ENCODE peak calls at places on chromosome 9, in five cellular contexts. P is breast epithelium, E is Peyer's patch, D is stomach, C is pancreas. I is an unnamed sample.
A peak's percentile ranks its signal among the peaks of the same experiment; 100 is the strongest.

GRCh38 chr9:81193362-81194339 is 495.7 kb downstream of the TLE1 start:
- DNase-seq in C (no peak), D (no peak), E (no peak), P (no peak), I (no peak)

GRCh38 chr9:135480071-135480941 is 724 bp downstream of the PPP1R26 start:
- DNase-seq in E (no peak), P (no peak), C (peak; percentile 25), D (peak; percentile 43), I (peak; percentile 24)

GRCh38 chr9:134139081-134139480 is 3.2 kb downstream of the WDR5 start:
- DNase-seq in E (no peak), C (no peak), D (no peak), P (no peak), I (no peak)

GRCh38 chr9:114869845-114870244 is 60.5 kb downstream of the TNFSF8 start:
- DNase-seq in P (no peak), E (peak; percentile 66), C (no peak), D (peak; percentile 49), I (no peak)

GRCh38 chr9:74696520-74696919 is 191.2 kb downstream of the TRPM6 start:
- DNase-seq in D (no peak), E (no peak), C (no peak), P (no peak), I (no peak)

GRCh38 chr9:124010665-124011321 is 775 bp upstream of the LHX2 start:
- DNase-seq in P (no peak), C (no peak), E (no peak), D (no peak), I (no peak)

GRCh38 chr9:134597041-134597913 is 44.3 kb upstream of the COL5A1 start:
- DNase-seq in C (no peak), P (no peak), D (no peak), E (peak; percentile 36), I (no peak)

GRCh38 chr9:35054185-35054835 is 18.1 kb downstream of the VCP start:
- DNase-seq in E (no peak), C (no peak), P (no peak), D (no peak), I (no peak)

GRCh38 chr9:68631811-68632210 is 73.2 kb upstream of the PIP5K1B start:
- DNase-seq in P (no peak), C (no peak), E (no peak), D (no peak), I (no peak)

GRCh38 chr9:81396528-81396927 is 292.8 kb downstream of the TLE1 start:
- DNase-seq in E (no peak), C (no peak), D (no peak), P (peak; percentile 38), I (no peak)

GRCh38 chr9:92046676-92047075 is 68.5 kb downstream of the SPTLC1 start:
- DNase-seq in C (no peak), P (no peak), D (no peak), E (no peak), I (no peak)

GRCh38 chr9:28073278-28073677 is 500.0 kb upstream of the C9orf72 start:
- DNase-seq in D (peak; percentile 54), C (peak; percentile 3), E (no peak), P (no peak), I (peak; percentile 38)

GRCh38 chr9:128108784-128109709 is 18.5 kb downstream of the PTGES2 start:
- DNase-seq in D (no peak), E (peak; percentile 62), P (no peak), C (no peak), I (no peak)

GRCh38 chr9:110916361-110916760 is 121.9 kb downstream of the LPAR1 start:
- DNase-seq in C (no peak), E (no peak), P (no peak), D (no peak), I (no peak)

GRCh38 chr9:115640887-115641286 is 512.7 kb upstream of the PAPPA start:
- DNase-seq in P (no peak), E (no peak), C (no peak), D (no peak), I (peak; percentile 94)

GRCh38 chr9:114035221-114035844 is 42.8 kb downstream of the AMBP start:
- DNase-seq in P (no peak), C (no peak), D (no peak), E (no peak), I (no peak)

GRCh38 chr9:89009049-89009840 is 18.0 kb downstream of the S1PR3 start:
- DNase-seq in P (peak; percentile 12), D (no peak), C (no peak), E (no peak), I (no peak)
- TF ChIP-seq CTCF in P (no peak), D (no peak), C (no peak), E (no peak), I (peak; percentile 19)

DNA sequence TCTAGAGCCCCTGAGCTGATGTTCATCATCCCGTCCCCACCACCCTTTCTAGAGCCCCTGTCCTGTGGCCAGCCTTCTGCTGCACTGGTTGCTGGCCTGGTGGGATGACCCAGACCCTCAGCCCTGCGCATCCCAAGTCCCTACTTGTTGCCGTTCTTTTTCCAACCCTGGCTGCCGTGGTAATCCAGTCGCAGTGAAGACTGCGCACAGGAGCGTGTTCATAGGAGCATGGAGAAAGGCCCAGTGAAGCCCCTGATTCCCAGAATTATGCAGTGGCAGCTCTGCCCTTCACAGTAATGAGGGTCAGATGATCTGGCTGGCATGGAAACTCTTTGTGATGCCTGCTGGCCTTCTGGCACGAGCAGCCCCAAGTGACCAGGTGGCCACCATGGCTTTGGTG is 183.3 kb downstream of the CACNA1B start:
- DNase-seq in D (no peak), P (no peak), E (no peak), C (no peak), I (no peak)
- H3K27ac ChIP-seq in D (no peak overlapping the region), P (no peak overlapping the region), E (no peak overlapping the region), C (no peak overlapping the region), I (no peak overlapping the region)

GRCh38 chr9:131722260-131722659 is 17.6 kb downstream of the RAPGEF1 start:
- DNase-seq in D (no peak), C (no peak), E (no peak), P (no peak), I (no peak)
- H3K4me1 ChIP-seq in D (peaks cover 3% of the 10 kb centered on the region), C (peaks cover 32% of the 10 kb centered on the region), E (peaks cover 52% of the 10 kb centered on the region), P (no peaks in the 10 kb centered on the region), I (peaks cover 12% of the 10 kb centered on the region)

GRCh38 chr9:129413537-129414376 is 207.1 kb downstream of the C9orf50 start:
- DNase-seq in C (peak; percentile 98), P (peak; percentile 98), D (peak; percentile 100), E (peak; percentile 99), I (peak; percentile 79)
- TF ChIP-seq CTCF in C (no peak), P (peak; percentile 13), D (no peak), E (no peak), I (no peak)

DNA sequence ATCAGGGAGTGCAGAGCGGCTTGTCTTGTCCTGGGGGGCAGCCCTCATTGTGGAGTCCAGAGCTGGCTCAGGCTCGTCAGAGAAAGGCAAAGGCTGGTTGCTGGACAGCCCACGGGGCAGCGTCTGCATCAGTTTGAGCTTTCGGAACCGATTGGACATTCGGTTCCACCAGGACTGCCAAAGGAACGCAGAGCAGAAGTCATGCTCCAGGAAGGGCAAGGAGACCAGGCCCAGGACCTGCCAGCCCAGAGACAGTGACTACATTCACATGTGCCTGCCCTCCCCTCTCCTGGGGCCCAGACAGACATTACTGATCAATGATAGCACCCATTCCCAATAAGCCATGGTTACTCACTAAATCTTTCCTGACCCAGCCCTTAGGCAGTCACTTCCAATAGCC is 18.1 kb downstream of the ANKS6 start:
- DNase-seq in C (no peak), P (no peak), E (no peak), D (no peak), I (no peak)
- H3K27ac ChIP-seq in C (no peak overlapping the region), P (no peak overlapping the region), E (no peak overlapping the region), D (no peak overlapping the region), I (no peak overlapping the region)

DNA sequence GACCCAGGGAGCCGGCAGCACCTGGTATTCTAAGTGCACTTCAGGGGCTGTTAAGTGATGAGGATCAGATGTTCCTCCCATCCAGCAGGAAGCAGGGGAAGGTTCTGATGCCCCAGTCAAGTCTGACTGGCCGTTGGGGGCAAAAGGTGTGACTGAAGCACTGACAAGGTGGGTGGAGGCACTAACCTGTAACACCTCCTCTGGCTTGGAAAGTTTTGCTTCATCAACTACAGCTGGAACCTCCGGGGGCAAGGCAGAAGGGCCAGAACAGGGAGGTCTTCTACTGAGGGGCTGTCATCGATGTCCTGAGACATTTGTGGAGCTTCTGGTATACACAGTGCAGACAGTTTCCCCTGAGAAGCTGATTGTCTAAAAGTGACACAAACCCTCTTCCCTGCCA is 24.7 kb upstream of the PHF19 start:
- DNase-seq in P (no peak), C (no peak), E (no peak), D (no peak), I (no peak)
- H3K4me1 ChIP-seq in P (no peaks in the 10 kb centered on the region), C (no peaks in the 10 kb centered on the region), E (peaks cover 6% of the 10 kb centered on the region), D (peaks cover 6% of the 10 kb centered on the region), I (no peaks in the 10 kb centered on the region)

DNA sequence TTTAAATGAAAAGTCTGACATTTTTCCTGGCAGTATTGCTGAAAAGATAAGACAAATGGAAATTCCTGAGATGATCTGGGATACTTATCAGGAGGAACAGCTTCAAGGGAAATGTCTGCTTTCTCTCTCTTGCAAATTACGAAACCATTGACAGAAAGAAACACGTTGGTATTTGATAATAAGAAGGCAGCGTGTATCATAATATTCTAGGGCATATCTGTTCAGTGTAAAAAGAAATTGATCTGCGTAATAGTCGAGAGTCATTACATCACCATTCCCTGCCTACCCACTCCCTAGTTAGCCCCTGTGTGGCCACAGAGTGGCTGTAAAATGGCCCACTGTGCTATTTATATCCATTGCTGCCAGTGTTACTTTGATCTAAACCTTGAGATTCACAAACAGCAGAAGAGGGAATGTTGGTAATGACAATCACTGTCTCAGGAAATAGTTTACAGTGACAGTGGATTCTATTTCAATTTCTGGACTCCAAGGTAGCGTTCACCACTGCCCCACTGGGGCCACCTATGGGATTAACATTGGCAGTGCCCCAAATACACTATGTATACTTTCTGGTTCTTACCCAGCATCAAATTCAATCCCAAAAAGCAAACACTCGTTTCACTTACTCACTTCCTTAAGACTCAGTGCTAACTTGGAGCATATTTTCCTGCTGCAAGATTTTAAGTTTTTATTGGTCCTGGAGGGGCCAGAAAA is 133.4 kb upstream of the GAS1 start:
- DNase-seq in P (no peak), D (no peak), E (no peak), C (no peak), I (no peak)
- TF ChIP-seq CTCF in P (no peak), D (no peak), E (no peak), C (no peak), I (peak; percentile 55)

GRCh38 chr9:127032256-127032655 is 90.2 kb downstream of the ANGPTL2 start:
- DNase-seq in E (no peak), P (no peak), D (no peak), C (no peak), I (no peak)

GRCh38 chr9:127030814-127031740 is 91.4 kb downstream of the ANGPTL2 start:
- DNase-seq in C (no peak), E (peak; percentile 72), D (no peak), P (no peak), I (no peak)

GRCh38 chr9:127034691-127035090 is 87.7 kb downstream of the ANGPTL2 start:
- DNase-seq in D (no peak), P (no peak), E (no peak), C (no peak), I (no peak)

GRCh38 chr9:127033784-127034183 is 88.7 kb downstream of the ANGPTL2 start:
- DNase-seq in C (no peak), P (no peak), D (no peak), E (no peak), I (no peak)

GRCh38 chr9:127033059-127033458 is 89.4 kb downstream of the ANGPTL2 start:
- DNase-seq in E (no peak), P (no peak), C (no peak), D (no peak), I (no peak)
- H3K27ac ChIP-seq in E (no peak overlapping the region), P (no peak overlapping the region), C (no peak overlapping the region), D (no peak overlapping the region), I (no peak overlapping the region)